ENCODE peak calls at places on chromosomes 3 and 15, in five cellular contexts. R is caudate nucleus; H is SK-N-MC; L is NCI-H1092; G is stimulated activated naive CD8-positive, alpha-beta T cell treated with anti-CD3 and anti-CD28 coated beads, Interleukin-15, Interleukin-2, amounts not matched to agents 100 U/mL and 50 U/mL, for 24 hours. N is an unnamed sample.

GRCh38 chr15:80615783-80616391 is 79.2 kb upstream of the ABHD17C start:
- DNase-seq in R (no peak), H (no peak), L (peak; percentile 70), G (no peak), N (peak; percentile 50)

GRCh38 chr3:29932662-29933316 is 651.9 kb downstream of the RBMS3 start:
- DNase-seq in R (no peak), H (no peak), L (no peak), G (no peak), N (no peak)

GRCh38 chr3:48202691-48203090 is 14.5 kb upstream of the CDC25A start:
- DNase-seq in R (no peak), H (no peak), L (no peak), G (no peak), N (no peak)

GRCh38 chr15:91632176-91632575 is 221.3 kb upstream of the SLCO3A1 start:
- DNase-seq in R (no peak), H (no peak), L (no peak), G (no peak), N (no peak)

GRCh38 chr3:58084788-58085543 is 76.7 kb downstream of the FLNB start:
- DNase-seq in R (no peak), H (no peak), L (no peak), G (peak; percentile 13), N (no peak)

GRCh38 chr3:192445768-192446644 is 281.3 kb downstream of the FGF12 start:
- DNase-seq in R (no peak), H (no peak), L (no peak), G (no peak), N (peak; percentile 88)

GRCh38 chr3:24339266-24339825 is 155.3 kb downstream of the THRB start:
- DNase-seq in R (no peak), H (no peak), L (no peak), G (no peak), N (no peak)

GRCh38 chr3:59772416-59773408 is 722.9 kb upstream of the CFAP20DC start:
- DNase-seq in R (no peak), H (no peak), L (no peak), G (peak; percentile 55), N (no peak)

GRCh38 chr15:40098489-40099261 is 10.0 kb downstream of the BMF start:
- DNase-seq in R (peak; percentile 28), H (peak; percentile 73), L (peak; percentile 70), G (peak; percentile 81), N (peak; percentile 33)

GRCh38 chr3:50205719-50206276 is 727 bp downstream of the SLC38A3 start:
- DNase-seq in R (no peak), H (no peak), L (no peak), G (peak; percentile 41), N (peak; percentile 28)

GRCh38 chr3:73766599-73767378 is 142.0 kb upstream of the PDZRN3 start:
- DNase-seq in R (no peak), H (peak; percentile 80), L (no peak), G (no peak), N (no peak)

GRCh38 chr15:51917493-51917892 is 54.1 kb downstream of the LEO1 start:
- DNase-seq in R (no peak), H (no peak), L (no peak), G (no peak), N (no peak)

GRCh38 chr15:30859091-30859874 is 44.4 kb upstream of the FAN1 start:
- DNase-seq in R (no peak), H (no peak), L (no peak), G (no peak), N (no peak)

GRCh38 chr3:127541320-127541719 is 49.2 kb downstream of the TPRA1 start:
- DNase-seq in R (no peak), H (no peak), L (no peak), G (no peak), N (no peak)

GRCh38 chr3:187264946-187265345 is 26.6 kb downstream of the MASP1 start:
- DNase-seq in R (no peak), H (no peak), L (no peak), G (no peak), N (no peak)

GRCh38 chr3:65712156-65712555 is 326.6 kb downstream of the MAGI1 start:
- DNase-seq in R (no peak), H (no peak), L (no peak), G (no peak), N (no peak)

GRCh38 chr3:140487566-140487965 is 190.3 kb upstream of the TRIM42 start:
- DNase-seq in R (no peak), H (no peak), L (no peak), G (no peak), N (no peak)

GRCh38 chr3:38115645-38116427 is 21.1 kb downstream of the ACAA1 start:
- DNase-seq in R (no peak), H (no peak), L (no peak), G (no peak), N (no peak)

GRCh38 chr3:77039606-77040553 is at the start of gene ROBO2:
- DNase-seq in R (peak; percentile 33), H (no peak), L (peak; percentile 57), G (no peak), N (no peak)

GRCh38 chr3:122076414-122077292 is 21.5 kb downstream of the CD86 start:
- DNase-seq in R (no peak), H (no peak), L (no peak), G (no peak), N (no peak)

GRCh38 chr3:122679085-122679466 is 1.6 kb upstream of the PARP14 start:
- DNase-seq in R (peak; percentile 28), H (peak; percentile 63), L (peak; percentile 56), G (peak; percentile 86), N (peak; percentile 42)

GRCh38 chr3:34106879-34107278 is 308.4 kb downstream of the PDCD6IP start:
- DNase-seq in R (no peak), H (no peak), L (peak; percentile 8), G (peak; percentile 16), N (no peak)

GRCh38 chr3:56980798-56981390 is 79.6 kb upstream of the SPATA12 start:
- DNase-seq in R (no peak), H (no peak), L (no peak), G (peak; percentile 65), N (no peak)

GRCh38 chr3:51340989-51341636 is 44.0 kb upstream of the MANF start:
- DNase-seq in R (no peak), H (no peak), L (no peak), G (no peak), N (no peak)

GRCh38 chr15:46652256-46652655 is 1017.4 kb downstream of the SQOR start:
- DNase-seq in R (no peak), H (no peak), L (no peak), G (no peak), N (no peak)

GRCh38 chr3:8629151-8630021 is 15.2 kb downstream of the SSUH2 start:
- DNase-seq in R (peak; percentile 12), H (no peak), L (no peak), G (peak; percentile 70), N (no peak)

GRCh38 chr3:111758642-111759041 is 100.4 kb upstream of the PHLDB2 start:
- DNase-seq in R (no peak), H (no peak), L (no peak), G (no peak), N (no peak)

N was measured in NCI-H1048.